ENCODE peak calls at places on chromosomes 3 and 15, in six cellular contexts. E, P, Q, S, H and D are unnamed samples.
A peak's percentile ranks its signal among the peaks of the same experiment; 100 is the strongest.

GRCh38 chr3:169365993-169366915 is 297.3 kb downstream of the MECOM start:
- DNase-seq in P (no peak), H (no peak), S (no peak), E (no peak), Q (no peak), D (no peak)

GRCh38 chr3:110016235-110016634 is 678.9 kb upstream of the DPPA4 start:
- DNase-seq in H (no peak), E (no peak), S (no peak), P (no peak), Q (no peak), D (no peak)

GRCh38 chr15:85444329-85444605 is 63.9 kb downstream of the AKAP13 start:
- DNase-seq in S (no peak), P (no peak), H (no peak), Q (no peak), E (no peak), D (no peak)

GRCh38 chr3:193971268-193971751 is 164.6 kb upstream of the HES1 start:
- DNase-seq in H (no peak), S (no peak), Q (no peak), P (no peak), E (no peak), D (no peak)

GRCh38 chr15:58431221-58432149 is at the start of gene LIPC:
- DNase-seq in P (no peak), H (no peak), Q (no peak), E (no peak), S (no peak), D (no peak)

GRCh38 chr3:60448668-60449067 is 802.6 kb downstream of the FHIT start:
- DNase-seq in E (no peak), H (no peak), P (no peak), Q (no peak), S (no peak), D (no peak)

GRCh38 chr3:85939026-85939616 is 980.3 kb downstream of the CADM2 start:
- DNase-seq in S (no peak), H (no peak), E (no peak), Q (no peak), P (no peak), D (peak; percentile 45)

GRCh38 chr3:15535757-15536156 is 14.3 kb upstream of the COLQ start:
- DNase-seq in S (no peak), E (no peak), Q (no peak), H (peak; percentile 36), P (no peak), D (no peak)

GRCh38 chr3:157865449-157865862 is 240.8 kb downstream of the SHOX2 start:
- DNase-seq in E (peak; percentile 2), Q (no peak), S (peak; percentile 9), P (no peak), H (peak; percentile 25), D (peak; percentile 67)

GRCh38 chr3:29764059-29764458 is 483.2 kb downstream of the RBMS3 start:
- DNase-seq in E (no peak), H (no peak), Q (no peak), P (no peak), S (no peak), D (no peak)

GRCh38 chr15:79193157-79193948 is 89.2 kb upstream of the ANKRD34C start:
- DNase-seq in P (no peak), Q (no peak), E (no peak), H (no peak), S (no peak), D (no peak)

GRCh38 chr15:27418729-27419128 is 447.7 kb downstream of the GABRG3 start:
- DNase-seq in H (no peak), E (no peak), Q (no peak), S (peak; percentile 20), P (no peak), D (peak; percentile 8)

GRCh38 chr15:25682349-25682748 is 180.8 kb downstream of the ATP10A start:
- DNase-seq in E (no peak), S (no peak), P (peak; percentile 22), H (no peak), Q (no peak), D (no peak)

GRCh38 chr3:16950282-16950681 is 65.5 kb downstream of the PLCL2 start:
- DNase-seq in S (no peak), Q (no peak), E (no peak), H (no peak), P (no peak), D (no peak)

GRCh38 chr15:94843060-94843459 is 611.7 kb downstream of the MCTP2 start:
- DNase-seq in E (no peak), P (no peak), Q (no peak), S (no peak), H (no peak), D (no peak)

GRCh38 chr3:10421996-10422395 is 83.4 kb downstream of the ATP2B2 start:
- DNase-seq in Q (no peak), P (no peak), S (no peak), E (no peak), H (no peak), D (no peak)

GRCh38 chr15:57485869-57486268 is 105.8 kb upstream of the MYZAP start:
- DNase-seq in H (no peak), P (no peak), E (peak; percentile 92), Q (no peak), S (peak; percentile 39), D (peak; percentile 49)

GRCh38 chr15:79358069-79358468 is 47.2 kb downstream of the TMED3 start:
- DNase-seq in S (no peak), H (no peak), P (no peak), Q (no peak), E (no peak), D (peak; percentile 16)

GRCh38 chr15:70474682-70475438 is 288.5 kb downstream of the UACA start:
- DNase-seq in P (peak; percentile 67), E (peak; percentile 25), Q (no peak), S (no peak), H (peak; percentile 45), D (no peak)

GRCh38 chr15:30038667-30039523 is 43.9 kb upstream of the GOLGA8J start:
- DNase-seq in H (no peak), E (no peak), P (no peak), Q (no peak), S (no peak), D (no peak)

GRCh38 chr3:135516143-135516542 is 449.4 kb upstream of the PPP2R3A start:
- DNase-seq in H (no peak), S (peak; percentile 3), Q (no peak), P (no peak), E (no peak), D (no peak)

GRCh38 chr3:59052803-59053411 is 3.1 kb upstream of the CFAP20DC start:
- DNase-seq in Q (no peak), E (no peak), H (no peak), S (peak; percentile 12), P (no peak), D (peak; percentile 5)

GRCh38 chr3:146528954-146529353 is 15.5 kb downstream of the PLSCR1 start:
- DNase-seq in E (no peak), P (no peak), H (no peak), S (no peak), Q (no peak), D (no peak)

GRCh38 chr15:50059203-50059772 is 59.7 kb downstream of the ATP8B4 start:
- DNase-seq in Q (no peak), S (no peak), E (no peak), P (no peak), H (no peak), D (no peak)

GRCh38 chr3:173584093-173584833 is 186.7 kb downstream of the NLGN1 start:
- DNase-seq in P (peak; percentile 45), H (no peak), Q (no peak), S (peak; percentile 70), E (peak; percentile 8), D (peak; percentile 12)

GRCh38 chr3:141426404-141427034 is 58.2 kb downstream of the ZBTB38 start:
- DNase-seq in E (no peak), H (no peak), S (peak; percentile 64), P (peak; percentile 80), Q (peak; percentile 90), D (no peak)

GRCh38 chr3:94927175-94927574 is 864.3 kb downstream of the NSUN3 start:
- DNase-seq in H (no peak), E (no peak), Q (no peak), P (no peak), S (no peak), D (no peak)

GRCh38 chr3:187293514-187293870 is 2.0 kb upstream of the MASP1 start:
- DNase-seq in H (no peak), Q (no peak), P (no peak), S (no peak), E (no peak), D (no peak)

GRCh38 chr3:133859381-133860245 is 36.1 kb downstream of the RAB6B start:
- DNase-seq in S (peak; percentile 9), H (no peak), Q (no peak), E (no peak), P (no peak), D (no peak)

GRCh38 chr15:100615801-100616200 is 13.4 kb downstream of the ASB7 start:
- DNase-seq in H (no peak), P (no peak), E (no peak), S (no peak), Q (no peak), D (no peak)

GRCh38 chr3:132248490-132248889 is 68.7 kb upstream of the ACP3 start:
- DNase-seq in H (no peak), S (no peak), E (no peak), P (no peak), Q (no peak), D (no peak)

GRCh38 chr3:45123030-45123429 is 23.1 kb downstream of the CDCP1 start:
- DNase-seq in E (no peak), S (no peak), P (no peak), Q (no peak), H (no peak), D (no peak)

GRCh38 chr15:67033012-67033411 is 32.4 kb upstream of the SMAD3 start:
- DNase-seq in S (no peak), H (peak; percentile 19), E (no peak), Q (no peak), P (no peak), D (no peak)

DNA sequence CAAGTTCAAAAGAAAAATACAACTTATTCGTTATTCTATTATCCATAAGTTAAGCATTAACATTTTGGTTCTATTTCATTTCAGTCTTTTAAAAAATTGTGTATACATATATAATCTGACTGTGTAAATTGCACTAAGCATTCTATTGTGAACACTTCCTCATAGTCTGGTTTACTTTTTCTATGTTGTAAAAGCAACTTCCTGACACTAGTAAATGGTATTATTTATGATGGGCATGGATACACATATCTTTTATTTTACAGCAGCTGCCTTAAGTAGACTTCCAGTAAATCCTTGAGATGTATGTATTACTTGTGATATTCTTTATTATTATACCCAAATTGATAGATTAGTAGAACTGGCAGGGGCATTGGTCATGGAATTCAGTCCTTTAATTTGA is 58.2 kb downstream of the FNDC3B start:
- DNase-seq in E (no peak), S (no peak), P (no peak), H (no peak), Q (no peak), D (no peak)
- H3K4me1 ChIP-seq in E (peaks cover 8% of the 10 kb centered on the region), S (peaks cover 73% of the 10 kb centered on the region), P (peaks cover 73% of the 10 kb centered on the region), H (peaks cover 38% of the 10 kb centered on the region), Q (peaks cover 5% of the 10 kb centered on the region), D (peaks cover 26% of the 10 kb centered on the region)

GRCh38 chr15:51193526-51193925 is 98.8 kb upstream of the TNFAIP8L3 start:
- DNase-seq in P (no peak), E (no peak), H (no peak), S (no peak), Q (no peak), D (no peak)
- H3K4me3 ChIP-seq in P (no peak overlapping the region), E (no peak overlapping the region), H (no peak overlapping the region), S (no peak overlapping the region), Q (no peak overlapping the region), D (no peak overlapping the region)

GRCh38 chr3:51024121-51024520 is 349.4 kb downstream of the DOCK3 start:
- DNase-seq in S (no peak), Q (no peak), P (no peak), E (no peak), H (no peak), D (no peak)
- H3K27ac ChIP-seq in S (no peak overlapping the region), Q (no peak overlapping the region), P (no peak overlapping the region), E (no peak overlapping the region), H (peak overlapping the region; percentile 69), D (no peak overlapping the region)

GRCh38 chr3:128071771-128072453 is 19.7 kb downstream of the SEC61A1 start:
- DNase-seq in H (no peak), E (no peak), S (no peak), P (no peak), Q (no peak), D (no peak)
- H3K4me1 ChIP-seq in H (peaks cover 9% of the 10 kb centered on the region), E (peaks cover 12% of the 10 kb centered on the region), S (peaks cover 12% of the 10 kb centered on the region), P (peaks cover 23% of the 10 kb centered on the region), Q (peaks cover 6% of the 10 kb centered on the region), D (no peaks in the 10 kb centered on the region)